ENCODE peak calls at places on chromosomes 5 and 9, in six cellular contexts. H is K562, T is A549, S is upper lobe of left lung, D is GM12878, C is HepG2. J is an unnamed sample.

GRCh38 chr5:132055808-132056609 is 4.4 kb upstream of the IL3 start:
- ATAC-seq in H (peak), C (no peak), S (no peak), D (peak), T (no peak), J (peak)

GRCh38 chr9:135927195-135928013 is 20.1 kb upstream of the CAMSAP1 start:
- ATAC-seq in H (no peak), S (no peak), D (no peak), C (no peak), T (no peak), J (no peak)

GRCh38 chr5:31770157-31770556 is 131.2 kb downstream of the PDZD2 start:
- ATAC-seq in C (no peak), T (no peak), D (no peak), H (no peak), S (no peak), J (no peak)

GRCh38 chr9:98743329-98743728 is 34.6 kb upstream of the GABBR2 start:
- ATAC-seq in T (no peak), C (no peak), D (no peak), S (no peak), H (no peak), J (no peak)

GRCh38 chr5:55888205-55888604 is 37.0 kb downstream of the IL31RA start:
- ATAC-seq in H (no peak), T (no peak), C (no peak), D (no peak), S (no peak), J (no peak)

GRCh38 chr5:168159425-168159824 is 132.0 kb upstream of the WWC1 start:
- ATAC-seq in H (no peak), C (no peak), T (no peak), S (peak), D (peak), J (no peak)

GRCh38 chr5:107812570-107813141 is 141.9 kb upstream of the EFNA5 start:
- ATAC-seq in D (peak), H (no peak), C (no peak), S (no peak), T (no peak), J (no peak)

GRCh38 chr5:82426419-82427154 is 148.4 kb upstream of the RPS23 start:
- ATAC-seq in T (no peak), H (no peak), C (no peak), D (no peak), S (peak), J (peak)

GRCh38 chr5:23027341-23027740 is 174.2 kb upstream of the CDH12 start:
- ATAC-seq in T (no peak), C (no peak), D (peak), H (no peak), S (no peak), J (no peak)

GRCh38 chr5:106094128-106094726 is 1576.5 kb downstream of the EFNA5 start:
- ATAC-seq in D (peak), T (no peak), S (no peak), H (no peak), C (no peak), J (no peak)

GRCh38 chr5:13540154-13540815 is 404.2 kb downstream of the DNAH5 start:
- ATAC-seq in C (no peak), T (no peak), S (no peak), D (no peak), H (no peak), J (no peak)

GRCh38 chr5:132695956-132696355 is 22.2 kb downstream of the IL4 start:
- ATAC-seq in C (no peak), H (no peak), D (no peak), T (no peak), S (no peak), J (no peak)

GRCh38 chr9:73714294-73714693 is 562.6 kb downstream of the ANXA1 start:
- ATAC-seq in H (no peak), S (no peak), C (no peak), T (no peak), D (no peak), J (no peak)

GRCh38 chr5:178540526-178540925 is 49.7 kb downstream of the COL23A1 start:
- ATAC-seq in D (no peak), T (no peak), H (no peak), C (no peak), S (no peak), J (no peak)

GRCh38 chr5:138470322-138471285 is 5.3 kb downstream of the EGR1 start:
- ATAC-seq in S (peak), C (peak), T (peak), H (peak), D (no peak), J (peak)

GRCh38 chr5:38695021-38695961 is 138.8 kb upstream of the LIFR start:
- ATAC-seq in C (no peak), S (no peak), T (no peak), H (no peak), D (no peak), J (peak)

GRCh38 chr5:128536229-128536860 is 1.7 kb downstream of the FBN2 start:
- ATAC-seq in C (no peak), T (no peak), S (no peak), D (no peak), H (no peak), J (no peak)

GRCh38 chr9:36532353-36532752 is 40.3 kb upstream of the MELK start:
- ATAC-seq in D (no peak), S (no peak), H (no peak), T (peak), C (no peak), J (no peak)

GRCh38 chr5:37490411-37490810 is 111.3 kb downstream of the WDR70 start:
- ATAC-seq in C (no peak), S (no peak), H (no peak), D (no peak), T (no peak), J (no peak)

GRCh38 chr9:37984672-37985611 is 81.0 kb upstream of the SLC25A51 start:
- ATAC-seq in C (peak), S (peak), D (no peak), T (peak), H (peak), J (peak)

GRCh38 chr9:74940600-74940999 is 12.1 kb downstream of the C9orf40 start:
- ATAC-seq in T (peak), H (peak), S (no peak), C (peak), D (peak), J (no peak)

GRCh38 chr9:71909887-71910601 is 949 bp downstream of the ABHD17B start:
- ATAC-seq in H (peak), S (peak), T (peak), D (peak), C (peak), J (peak)

GRCh38 chr5:36099748-36100147 is 33.1 kb upstream of the UGT3A2 start:
- ATAC-seq in C (no peak), T (no peak), H (no peak), S (no peak), D (no peak), J (no peak)

GRCh38 chr5:109161914-109162683 is 247.7 kb downstream of the PJA2 start:
- ATAC-seq in D (peak), S (peak), C (no peak), T (no peak), H (no peak), J (no peak)

GRCh38 chr5:71939452-71939932 is 167.8 kb upstream of the MAP1B start:
- ATAC-seq in S (no peak), C (peak), T (peak), H (no peak), D (no peak), J (no peak)

GRCh38 chr9:121851641-121852091 is 200.2 kb downstream of the DAB2IP start:
- ATAC-seq in D (no peak), S (peak), H (no peak), T (no peak), C (peak), J (peak)

GRCh38 chr5:150389759-150390256 is 22.9 kb downstream of the CD74 start:
- ATAC-seq in C (peak), H (peak), T (peak), D (no peak), S (no peak), J (no peak)

GRCh38 chr5:69300537-69301203 is 31.9 kb downstream of the CCDC125 start:
- ATAC-seq in D (no peak), C (no peak), H (peak), S (no peak), T (no peak), J (no peak)

GRCh38 chr9:131677445-131678180 is 62.3 kb downstream of the RAPGEF1 start:
- ATAC-seq in D (peak), H (no peak), S (peak), T (peak), C (peak), J (no peak)

GRCh38 chr5:71830626-71831539 is 111.8 kb downstream of the CARTPT start:
- ATAC-seq in H (no peak), S (no peak), D (no peak), T (peak), C (no peak), J (peak)

GRCh38 chr5:37971483-37972024 is 131.7 kb upstream of the GDNF start:
- ATAC-seq in T (no peak), D (no peak), S (no peak), H (no peak), C (no peak), J (no peak)

GRCh38 chr9:92974161-92974661 is 26.9 kb downstream of the FGD3 start:
- ATAC-seq in T (peak), H (no peak), S (peak), D (no peak), C (peak), J (no peak)

GRCh38 chr9:37921546-37922300 is 17.8 kb upstream of the SLC25A51 start:
- ATAC-seq in H (no peak), C (no peak), S (no peak), T (no peak), D (peak), J (no peak)

GRCh38 chr5:37792976-37793328 is 46.9 kb downstream of the GDNF start:
- ATAC-seq in D (no peak), H (no peak), T (no peak), C (no peak), S (peak), J (no peak)

GRCh38 chr5:172453206-172453985 is 929 bp downstream of the SH3PXD2B start:
- ATAC-seq in S (peak), C (peak), T (peak), H (peak), D (peak), J (peak)
- TF ChIP-seq EP300 in S (no peak), C (no peak), T (no peak), H (no peak), D (no peak), J (no peak)

DNA sequence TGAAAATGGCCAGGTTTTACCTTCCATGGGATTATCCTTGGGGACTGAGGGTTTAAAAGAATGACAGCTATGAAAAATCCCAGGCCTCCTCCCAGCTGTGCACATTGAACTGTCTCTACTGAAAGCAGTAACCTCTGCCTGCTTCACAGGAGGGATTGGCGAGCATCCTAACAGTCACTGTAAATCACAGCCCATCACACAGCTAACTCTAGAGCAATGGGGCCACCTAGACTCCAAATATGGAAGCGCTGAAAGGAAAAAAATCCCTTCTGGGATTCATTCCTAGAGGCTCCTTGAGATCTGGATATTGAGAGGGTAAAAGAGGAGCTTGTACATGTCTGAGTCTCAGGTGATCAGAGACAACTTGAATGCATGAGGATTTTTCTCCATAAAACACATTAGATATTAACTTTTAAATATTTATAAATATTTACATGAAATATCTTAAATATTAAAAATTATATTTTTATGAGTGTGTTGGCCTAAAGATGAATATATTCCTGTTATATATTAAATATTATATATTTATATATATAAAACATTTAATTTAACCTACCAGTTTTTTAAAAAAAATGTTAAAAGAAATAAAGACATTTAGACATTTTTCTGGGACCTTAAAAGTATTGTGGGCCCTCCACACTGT is 133.8 kb upstream of the SLC24A2 start:
- ATAC-seq in T (peak), C (peak), D (no peak), H (peak), S (no peak), J (no peak)
- TF ChIP-seq CTCF in T (peak), C (peak), D (peak), H (peak), S (no peak), J (no peak)

GRCh38 chr9:127982912-127983311 is 2.1 kb upstream of the EEIG1 start:
- ATAC-seq in D (no peak), S (no peak), H (no peak), C (no peak), T (no peak), J (no peak)

GRCh38 chr9:127980706-127981558 is at the start of gene EEIG1:
- ATAC-seq in C (peak), S (peak), D (peak), H (peak), T (peak), J (peak)

GRCh38 chr9:127980056-127980705 is 608 bp downstream of the EEIG1 start:
- ATAC-seq in S (peak), T (peak), D (peak), H (peak), C (peak), J (peak)

GRCh38 chr9:127979333-127980055 is 1.3 kb downstream of the EEIG1 start:
- ATAC-seq in S (peak), H (peak), C (peak), T (peak), D (peak), J (no peak)

GRCh38 chr9:127981559-127982121 is 851 bp upstream of the EEIG1 start:
- ATAC-seq in C (no peak), T (no peak), H (no peak), S (no peak), D (no peak), J (no peak)
- TF ChIP-seq EP300 in C (no peak), T (no peak), H (no peak), S (no peak), D (no peak), J (no peak)

GRCh38 chr5:117657591-117657990 is 1083.0 kb upstream of the SEMA6A start:
- ATAC-seq in T (no peak), C (no peak), H (no peak), S (no peak), D (no peak), J (no peak)

GRCh38 chr5:117652640-117653280 is 1078.1 kb upstream of the SEMA6A start:
- ATAC-seq in D (no peak), C (no peak), H (no peak), T (no peak), S (no peak), J (no peak)

GRCh38 chr5:117652001-117652639 is 1077.5 kb upstream of the SEMA6A start:
- ATAC-seq in H (no peak), T (no peak), S (no peak), C (no peak), D (no peak), J (no peak)
- TF ChIP-seq CTCF in H (no peak), T (no peak), S (no peak), C (no peak), D (no peak), J (no peak)

DNA sequence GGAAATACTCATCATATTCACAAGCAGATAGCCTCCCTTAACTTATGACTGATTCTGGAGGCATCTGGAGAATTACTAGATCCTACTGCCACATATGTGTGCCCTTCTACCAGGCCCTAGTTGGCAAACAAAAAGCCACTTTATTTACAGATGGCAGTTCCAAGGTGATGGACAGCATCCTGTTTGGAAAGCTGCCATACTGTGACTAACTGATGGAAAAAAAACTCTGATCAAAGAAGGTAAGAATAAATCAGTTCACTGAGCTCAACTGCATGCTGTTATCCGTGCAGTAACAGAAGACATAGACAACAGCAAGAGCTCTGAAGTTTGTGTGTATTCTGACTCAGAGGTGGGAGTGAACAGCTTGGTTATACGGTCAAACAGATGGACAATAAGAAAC is 279.8 kb upstream of the POU5F2 start:
- ATAC-seq in T (peak), D (no peak), H (no peak), S (no peak), C (no peak), J (no peak)
- TF ChIP-seq EP300 in T (peak), D (no peak), H (no peak), S (no peak), C (no peak), J (no peak)

DNA sequence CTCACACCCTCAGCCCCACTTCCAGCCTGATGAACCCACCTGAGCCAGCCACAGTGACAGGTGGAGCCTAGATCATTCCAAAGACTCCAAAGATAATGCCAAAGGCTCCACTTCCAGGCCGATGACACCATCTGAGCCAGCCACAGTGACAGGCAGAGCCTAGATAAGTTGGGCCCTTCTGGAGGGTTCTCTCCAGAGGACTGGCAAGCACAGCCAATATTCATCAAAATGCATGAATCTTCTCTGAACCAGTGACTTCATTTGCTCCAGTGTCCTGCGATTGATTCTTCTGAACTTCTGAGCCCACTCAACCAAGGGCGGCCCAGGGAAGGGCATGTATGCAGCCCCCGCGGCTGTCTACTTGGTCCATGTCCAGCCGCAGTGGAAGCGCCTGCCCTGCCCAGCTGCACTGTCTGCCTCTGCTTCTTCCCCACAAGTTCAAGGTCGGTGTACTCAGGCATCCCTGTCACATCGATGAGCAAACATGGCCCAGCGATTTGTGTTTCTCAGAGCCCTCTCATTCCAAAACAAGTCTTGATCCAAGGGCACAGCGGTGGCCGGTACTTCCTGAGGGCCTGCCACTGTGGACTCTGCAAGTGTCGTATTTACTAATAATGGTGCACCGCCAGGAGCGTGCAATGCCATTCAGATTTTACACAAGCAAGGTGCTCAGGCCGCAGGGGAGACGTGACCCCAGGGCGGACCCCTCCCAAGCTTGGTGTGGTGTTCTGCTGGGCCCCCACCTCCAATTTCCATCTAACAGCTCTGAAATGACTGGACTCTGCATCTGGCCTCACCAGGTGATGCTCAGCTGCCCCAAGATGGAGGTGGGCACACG is 107.0 kb downstream of the VAV2 start:
- ATAC-seq in D (no peak), S (no peak), H (no peak), C (peak), T (no peak), J (no peak)
- TF ChIP-seq CTCF in D (no peak), S (no peak), H (no peak), C (peak), T (no peak), J (no peak)

GRCh38 chr5:99019254-99019653 is 90.4 kb upstream of the CHD1 start:
- ATAC-seq in T (no peak), C (no peak), H (no peak), D (no peak), S (no peak), J (no peak)

GRCh38 chr5:99022250-99022649 is 93.4 kb upstream of the CHD1 start:
- ATAC-seq in C (no peak), H (peak), T (no peak), D (no peak), S (no peak), J (no peak)

GRCh38 chr5:99025298-99026045 is 96.7 kb upstream of the CHD1 start:
- ATAC-seq in T (peak), C (peak), H (no peak), D (no peak), S (peak), J (no peak)

GRCh38 chr5:99020698-99021048 is 91.9 kb upstream of the CHD1 start:
- ATAC-seq in D (no peak), H (peak), T (no peak), C (peak), S (no peak), J (no peak)

DNA sequence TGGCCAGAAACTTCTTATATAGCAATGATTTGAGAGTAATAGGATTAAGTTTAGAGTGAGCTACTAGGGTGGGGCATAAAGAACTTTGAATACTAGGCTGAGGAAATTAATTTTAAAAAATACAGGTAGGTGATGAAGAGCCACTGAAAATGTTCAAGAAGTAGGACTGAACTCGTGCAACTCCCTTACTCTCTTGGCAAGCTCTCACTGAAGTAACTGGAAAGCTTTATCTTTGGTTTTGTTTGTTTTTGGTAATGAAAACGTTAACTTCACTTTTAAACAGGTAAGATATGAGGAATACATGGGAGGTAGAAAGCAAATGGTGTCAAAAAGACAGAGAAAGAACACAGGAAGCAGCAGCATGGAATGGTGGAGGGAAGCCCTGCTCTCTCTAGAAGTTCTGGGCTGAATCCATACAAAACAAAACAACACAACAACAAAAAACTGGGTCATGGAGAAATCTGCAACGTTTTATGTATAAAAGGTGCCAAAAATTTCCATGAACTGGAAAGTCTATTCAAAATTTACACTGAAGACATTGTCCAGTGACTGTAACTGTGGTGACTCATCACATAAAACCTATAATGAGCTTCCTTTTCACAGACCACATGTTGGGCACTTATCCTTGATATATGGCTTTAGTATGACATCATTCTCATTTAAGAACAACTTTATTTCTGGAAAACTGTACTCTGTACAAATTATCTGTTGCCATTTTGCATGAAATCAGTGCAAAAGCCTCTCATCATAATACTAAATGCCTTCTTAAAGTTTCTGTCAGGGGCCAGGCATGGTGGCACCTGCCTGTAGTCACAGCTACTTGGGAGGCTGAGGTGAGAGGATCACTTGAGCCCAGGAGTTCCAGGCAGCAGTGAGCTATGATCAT is 91.2 kb upstream of the CHD1 start:
- ATAC-seq in T (peak), C (peak), S (peak), D (peak), H (peak), J (peak)
- TF ChIP-seq EP300 in T (no peak), C (no peak), S (no peak), D (no peak), H (no peak), J (no peak)

GRCh38 chr5:140855772-140856674 is at the start of gene PCDHA10:
- ATAC-seq in D (no peak), T (no peak), C (no peak), S (no peak), H (no peak), J (no peak)
- TF ChIP-seq CTCF in D (no peak), T (no peak), C (peak), S (peak), H (no peak), J (no peak)

J was measured in gastroesophageal sphincter.